ENCODE peak calls at places on chromosome 2, in four cellular contexts. V is endothelial cell, Z is NCI-H2081, G is T-helper 1 cell. Q is an unnamed sample.

GRCh38 chr2:178783889-178784288 is 23.3 kb downstream of the TTN start:
- DNase-seq in Z (no peak), V (no peak), G (no peak), Q (no peak)

GRCh38 chr2:240885566-240885965 is 10.4 kb downstream of the MAB21L4 start:
- DNase-seq in G (no peak), V (no peak), Z (no peak), Q (no peak)

GRCh38 chr2:72788756-72789155 is 37.1 kb downstream of the EXOC6B start:
- DNase-seq in Z (no peak), G (no peak), V (no peak), Q (no peak)

GRCh38 chr2:85770369-85770768 is 16.6 kb downstream of the ATOH8 start:
- DNase-seq in Z (no peak), G (no peak), V (no peak), Q (no peak)

GRCh38 chr2:108922141-108922915 is 66.7 kb downstream of the EDAR start:
- DNase-seq in Z (no peak), G (no peak), V (no peak), Q (peak; percentile 36)

GRCh38 chr2:220811115-220811514 is 761.0 kb downstream of the EPHA4 start:
- DNase-seq in G (no peak), Z (no peak), V (no peak), Q (no peak)

GRCh38 chr2:231929961-231930600 is 3.9 kb upstream of the NPPC start:
- DNase-seq in G (no peak), V (no peak), Z (no peak), Q (peak; percentile 43)

GRCh38 chr2:18046017-18046416 is 167.6 kb downstream of the KCNS3 start:
- DNase-seq in G (no peak), V (no peak), Z (no peak), Q (peak; percentile 3)

GRCh38 chr2:238148981-238149380 is 9.8 kb upstream of the ERFE start:
- DNase-seq in Z (no peak), V (no peak), G (no peak), Q (no peak)

GRCh38 chr2:28754321-28754720 is 2.7 kb downstream of the PPP1CB start:
- DNase-seq in Z (no peak), G (no peak), V (no peak), Q (no peak)

GRCh38 chr2:222304737-222305509 is 6.1 kb upstream of the PAX3 start:
- DNase-seq in Z (peak; percentile 38), V (no peak), G (no peak), Q (no peak)

Q was measured in mesendoderm.